ENCODE peak calls at places on chromosome 18, in nine cellular contexts. A is mesothelial cell of epicardium; F is H7; Q is stimulated activated CD4-positive, alpha-beta T cell treated with anti-CD3 and anti-CD28 coated beads, Interleukin-1b, Interleukin-23, amount 100 ng/mL, for 1 hour; C is epithelial cell of esophagus; T is Calu3; V is A172; S is fibroblast of mammary gland; Z is esophagus squamous epithelium. P is an unnamed sample.

GRCh38 chr18:38695559-38696270 is 1130.1 kb upstream of the CELF4 start:
- DNase-seq in T (no peak), F (no peak), V (no peak), C (peak), Z (no peak), Q (no peak), A (no peak), S (peak), P (no peak)

GRCh38 chr18:6633370-6633769 is 96.1 kb upstream of the ARHGAP28 start:
- DNase-seq in C (no peak), T (no peak), A (no peak), Q (no peak), F (peak), V (no peak), Z (no peak), S (no peak), P (no peak)

GRCh38 chr18:25322806-25323205 is 29.2 kb downstream of the ZNF521 start:
- DNase-seq in V (no peak), A (no peak), Z (no peak), S (no peak), Q (no peak), F (no peak), T (no peak), C (no peak), P (no peak)

GRCh38 chr18:75656035-75656434 is 228.5 kb upstream of the SMIM21 start:
- DNase-seq in Z (no peak), Q (no peak), A (no peak), S (no peak), F (peak), C (no peak), T (no peak), V (no peak), P (no peak)

GRCh38 chr18:46759885-46760284 is 3.0 kb upstream of the ST8SIA5 start:
- DNase-seq in T (no peak), F (peak), V (no peak), Z (no peak), A (no peak), C (no peak), Q (no peak), S (no peak), P (no peak)

GRCh38 chr18:48412339-48412929 is 3.3 kb upstream of the ZBTB7C start:
- DNase-seq in Z (no peak), F (peak), V (no peak), S (no peak), A (no peak), C (peak), T (peak), Q (no peak), P (no peak)

GRCh38 chr18:31943895-31944816 is 1.2 kb upstream of the TRAPPC8 start:
- DNase-seq in F (no peak), Q (no peak), V (no peak), S (no peak), Z (no peak), A (no peak), T (no peak), C (no peak), P (no peak)

GRCh38 chr18:12236934-12237832 is 17.0 kb upstream of the CIDEA start:
- DNase-seq in C (peak), S (peak), Z (no peak), F (peak), A (peak), Q (no peak), T (peak), V (peak), P (peak)

GRCh38 chr18:73549236-73549635 is 598.4 kb downstream of the FBXO15 start:
- DNase-seq in Z (no peak), V (no peak), A (no peak), Q (no peak), C (no peak), S (peak), T (no peak), F (no peak), P (no peak)

GRCh38 chr18:10923671-10924070 is 225.7 kb downstream of the PIEZO2 start:
- DNase-seq in Z (no peak), T (no peak), S (peak), V (no peak), C (no peak), A (no peak), F (no peak), Q (no peak), P (no peak)

GRCh38 chr18:3083776-3084175 is 70.8 kb upstream of the LPIN2 start:
- DNase-seq in Q (no peak), V (no peak), T (no peak), F (no peak), C (peak), A (no peak), Z (no peak), S (peak), P (no peak)

GRCh38 chr18:36153203-36153602 is 23.5 kb downstream of the ELP2 start:
- DNase-seq in A (no peak), C (no peak), V (peak), T (no peak), F (no peak), Q (no peak), Z (no peak), S (peak), P (no peak)